ENCODE peak calls at places on chromosome 12, in five cellular contexts. T, D, I, G and E are unnamed samples.
A peak's percentile ranks its signal among the peaks of the same experiment; 100 is the strongest.

GRCh38 chr12:28479683-28480082 is 289.4 kb downstream of the CCDC91 start:
- DNase-seq in T (no peak), D (no peak), I (no peak), G (no peak), E (no peak)

GRCh38 chr12:10614056-10614370 is 604 bp upstream of the MAGOHB start:
- DNase-seq in T (no peak), D (no peak), I (no peak), G (no peak), E (no peak)

GRCh38 chr12:106113446-106114083 is 25.2 kb downstream of the NUAK1 start:
- DNase-seq in T (no peak), D (no peak), I (no peak), G (no peak), E (no peak)

GRCh38 chr12:1488908-1489381 is 105.4 kb downstream of the FBXL14 start:
- DNase-seq in T (no peak), D (no peak), I (no peak), G (no peak), E (peak; percentile 60)

GRCh38 chr12:94510128-94510527 is 50.5 kb upstream of the CEP83 start:
- DNase-seq in T (no peak), D (no peak), I (no peak), G (no peak), E (no peak)

GRCh38 chr12:9341260-9341585 is 133.0 kb upstream of the PZP start:
- DNase-seq in T (no peak), D (no peak), I (no peak), G (no peak), E (no peak)

GRCh38 chr12:51434305-51434704 is 9.7 kb downstream of the SLC4A8 start:
- DNase-seq in T (no peak), D (no peak), I (no peak), G (no peak), E (no peak)

GRCh38 chr12:92123780-92124707 is 21.6 kb downstream of the BTG1 start:
- DNase-seq in T (no peak), D (no peak), I (no peak), G (no peak), E (no peak)

GRCh38 chr12:105239304-105239703 is 3.3 kb upstream of the APPL2 start:
- DNase-seq in T (peak; percentile 52), D (no peak), I (no peak), G (no peak), E (no peak)

GRCh38 chr12:1284611-1285010 is 293.6 kb downstream of the ERC1 start:
- DNase-seq in T (no peak), D (no peak), I (no peak), G (no peak), E (no peak)

GRCh38 chr12:46617167-46617566 is 208.6 kb downstream of the SLC38A4 start:
- DNase-seq in T (no peak), D (peak; percentile 20), I (no peak), G (no peak), E (peak; percentile 76)

GRCh38 chr12:39127401-39127800 is 222.0 kb upstream of the CPNE8 start:
- DNase-seq in T (peak; percentile 73), D (no peak), I (no peak), G (no peak), E (no peak)

GRCh38 chr12:56159482-56160105 is 1.4 kb downstream of the MYL6 start:
- DNase-seq in T (no peak), D (no peak), I (no peak), G (no peak), E (no peak)

GRCh38 chr12:59119676-59120075 is 199.4 kb upstream of the LRIG3 start:
- DNase-seq in T (no peak), D (no peak), I (no peak), G (no peak), E (no peak)

GRCh38 chr12:45757172-45757571 is 27.7 kb downstream of the ARID2 start:
- DNase-seq in T (no peak), D (no peak), I (no peak), G (no peak), E (no peak)

GRCh38 chr12:65791400-65791799 is 32.9 kb upstream of the HMGA2 start:
- DNase-seq in T (no peak), D (no peak), I (no peak), G (no peak), E (no peak)

GRCh38 chr12:110885152-110885840 is 35.1 kb downstream of the MYL2 start:
- DNase-seq in T (no peak), D (no peak), I (no peak), G (no peak), E (no peak)

GRCh38 chr12:130111965-130112496 is 50.2 kb upstream of the FZD10 start:
- DNase-seq in T (no peak), D (no peak), I (no peak), G (no peak), E (no peak)

GRCh38 chr12:20950248-20950647 is 139.7 kb downstream of the SLCO1B3 start:
- DNase-seq in T (no peak), D (no peak), I (no peak), G (no peak), E (no peak)

GRCh38 chr12:1912580-1913376 is 5.7 kb downstream of the CACNA2D4 start:
- DNase-seq in T (no peak), D (no peak), I (no peak), G (no peak), E (no peak)

GRCh38 chr12:51898937-51899336 is 8.4 kb upstream of the ACVRL1 start:
- DNase-seq in T (peak; percentile 42), D (no peak), I (no peak), G (no peak), E (no peak)

GRCh38 chr12:109947511-109947910 is 47.4 kb downstream of the TCHP start:
- DNase-seq in T (no peak), D (no peak), I (no peak), G (no peak), E (no peak)

GRCh38 chr12:54773593-54773992 is 80.7 kb upstream of the MUCL1 start:
- DNase-seq in T (no peak), D (no peak), I (no peak), G (no peak), E (no peak)

GRCh38 chr12:55716582-55717396 is 943 bp downstream of the BLOC1S1 start:
- DNase-seq in T (no peak), D (no peak), I (no peak), G (no peak), E (no peak)

GRCh38 chr12:4269279-4269991 is 4.1 kb upstream of the CCND2 start:
- DNase-seq in T (peak; percentile 96), D (peak; percentile 65), I (peak; percentile 82), G (peak; percentile 86), E (peak; percentile 88)

GRCh38 chr12:21642707-21643389 is 14.8 kb downstream of the LDHB start:
- DNase-seq in T (no peak), D (no peak), I (no peak), G (no peak), E (no peak)

GRCh38 chr12:11861864-11862600 is 208.7 kb upstream of the BCL2L14 start:
- DNase-seq in T (no peak), D (no peak), I (no peak), G (no peak), E (no peak)

GRCh38 chr12:51482808-51483532 is 58.3 kb downstream of the SLC4A8 start:
- DNase-seq in T (no peak), D (no peak), I (no peak), G (no peak), E (no peak)

GRCh38 chr12:57069522-57069921 is 9.1 kb downstream of the NEMP1 start:
- DNase-seq in T (peak; percentile 85), D (peak; percentile 76), I (no peak), G (no peak), E (peak; percentile 87)

GRCh38 chr12:120500577-120500976 is 4.7 kb downstream of the DYNLL1 start:
- DNase-seq in T (no peak), D (no peak), I (no peak), G (no peak), E (no peak)

GRCh38 chr12:50087995-50088394 is 2.9 kb downstream of the SMARCD1 start:
- DNase-seq in T (no peak), D (no peak), I (no peak), G (no peak), E (no peak)
- H3K36me3 ChIP-seq in T (peaks cover 64% of the 10 kb centered on the region), D (peaks cover 25% of the 10 kb centered on the region), I (peaks cover 7% of the 10 kb centered on the region), G (peaks cover 63% of the 10 kb centered on the region), E (peaks cover 49% of the 10 kb centered on the region)

GRCh38 chr12:26863515-26863914 is 30.5 kb upstream of the ITPR2 start:
- DNase-seq in T (no peak), D (no peak), I (no peak), G (no peak), E (no peak)
- TF ChIP-seq CTCF in T (peak; percentile 17), D (no peak), I (no peak), G (no peak), E (no peak)

GRCh38 chr12:131267576-131267975 is 313.9 kb downstream of the ADGRD1 start:
- DNase-seq in T (no peak), D (no peak), I (no peak), G (no peak), E (no peak)
- H3K36me3 ChIP-seq in T (no peaks in the 10 kb centered on the region), D (no peaks in the 10 kb centered on the region), I (no peaks in the 10 kb centered on the region), G (no peaks in the 10 kb centered on the region), E (no peaks in the 10 kb centered on the region)

DNA sequence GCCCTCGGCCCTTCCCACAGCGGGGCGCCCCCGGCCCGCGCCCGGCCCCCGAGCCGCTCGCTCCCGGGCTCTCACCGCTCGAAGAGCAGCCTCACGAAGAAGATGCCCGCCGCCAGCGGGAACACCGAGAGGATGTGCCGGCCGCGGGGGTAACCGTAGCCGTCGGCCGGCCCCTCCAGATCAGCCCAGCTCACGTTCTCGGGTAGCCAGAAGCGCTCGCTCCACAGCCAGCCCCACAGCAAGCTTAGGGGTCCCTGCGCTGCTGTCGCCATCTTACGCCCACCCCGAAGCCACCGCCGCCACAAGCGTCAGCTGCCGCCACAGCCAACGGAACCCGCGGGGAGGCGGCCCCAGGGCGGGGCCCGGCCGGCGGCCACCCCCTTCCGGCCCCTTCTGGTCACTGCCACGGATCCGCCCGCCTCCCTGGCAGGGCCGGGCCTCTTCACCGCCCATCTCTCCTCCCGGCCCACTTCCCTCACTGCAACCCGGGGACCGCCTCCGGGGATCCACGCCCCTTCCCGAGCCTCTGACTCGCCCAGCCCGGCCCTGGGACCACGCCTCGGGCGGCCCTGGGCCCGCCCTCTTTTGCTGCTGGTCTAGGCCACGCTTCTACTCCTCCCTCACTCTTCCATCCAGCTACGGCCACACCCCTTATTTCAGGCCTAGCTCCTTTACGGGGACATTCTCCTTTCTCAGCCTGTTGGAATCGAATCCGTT is at the start of gene CERS5:
- DNase-seq in T (peak; percentile 99), D (peak; percentile 99), I (peak; percentile 95), G (peak; percentile 99), E (peak; percentile 100)
- TF ChIP-seq CTCF in T (peak; percentile 56), D (no peak), I (no peak), G (peak; percentile 46), E (peak; percentile 45)

GRCh38 chr12:63792333-63792732 is 12.6 kb downstream of the RXYLT1 start:
- DNase-seq in T (no peak), D (no peak), I (no peak), G (no peak), E (no peak)

GRCh38 chr12:63782466-63782865 is 2.8 kb downstream of the RXYLT1 start:
- DNase-seq in T (no peak), D (no peak), I (no peak), G (no peak), E (no peak)

GRCh38 chr12:63790608-63790945 is 10.9 kb downstream of the RXYLT1 start:
- DNase-seq in T (no peak), D (no peak), I (no peak), G (no peak), E (no peak)

DNA sequence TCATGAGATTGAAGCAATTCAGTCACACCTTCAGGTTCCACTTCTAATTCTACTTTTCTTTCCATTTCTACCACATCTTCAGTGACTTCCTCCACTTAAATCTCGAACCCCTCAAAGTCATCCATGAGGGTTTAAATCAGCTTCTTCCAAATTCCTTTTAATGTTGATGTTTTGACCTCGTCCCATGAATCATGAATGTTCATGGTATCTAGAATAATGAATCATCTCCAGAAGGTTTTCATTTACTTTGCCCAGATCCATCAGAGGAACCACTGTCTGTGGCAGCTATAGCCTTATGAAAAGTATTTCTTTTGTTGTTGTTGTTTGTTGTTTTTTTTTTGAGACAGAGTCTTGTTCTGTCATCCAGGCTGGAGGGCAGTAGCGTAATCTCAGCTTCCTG is 7.6 kb downstream of the RXYLT1 start:
- DNase-seq in T (no peak), D (no peak), I (no peak), G (no peak), E (no peak)
- H3K36me3 ChIP-seq in T (peaks cover 32% of the 10 kb centered on the region), D (peaks cover 5% of the 10 kb centered on the region), I (no peaks in the 10 kb centered on the region), G (peaks cover 68% of the 10 kb centered on the region), E (peaks cover 58% of the 10 kb centered on the region)